ENCODE peak calls at places on chromosomes 2 and 18, in nine cellular contexts. One of them, this sample, is unnamed.

GRCh38 chr2:53515435-53516332 is 251.9 kb upstream of the CHAC2 start:
- DNase-seq in NCI-H82: peak
- DNase-seq in NCI-H187: no peak
- DNase-seq in NCI-H460: no peak
- DNase-seq in neural crest cell: no peak
- DNase-seq in stimulated activated naive B cell treated with anti-CD40 and anti-IgM and Interleukin-4, amounts not matched to agents 10 μg/mL and 1 μg/mL and 100 μg/mL, for 72 hours: no peak
- DNase-seq in CD8-positive, alpha-beta T cell: no peak
- DNase-seq in stimulated activated CD4-positive, alpha-beta T cell treated with anti-CD3 and anti-CD28 coated beads, Interleukin-1b, Interleukin-23, amount 100 ng/mL, for 48 hours: no peak
- DNase-seq in cardiac muscle cell: peak
- DNase-seq in this sample: no peak

GRCh38 chr2:36403675-36404230 is 48.2 kb downstream of the CRIM1 start:
- DNase-seq in CD8-positive, alpha-beta T cell: no peak
- DNase-seq in NCI-H187: no peak
- DNase-seq in neural crest cell: no peak
- DNase-seq in cardiac muscle cell: no peak
- DNase-seq in stimulated activated CD4-positive, alpha-beta T cell treated with anti-CD3 and anti-CD28 coated beads, Interleukin-1b, Interleukin-23, amount 100 ng/mL, for 48 hours: peak
- DNase-seq in NCI-H460: no peak
- DNase-seq in stimulated activated naive B cell treated with anti-CD40 and anti-IgM and Interleukin-4, amounts not matched to agents 10 μg/mL and 1 μg/mL and 100 μg/mL, for 72 hours: no peak
- DNase-seq in NCI-H82: no peak
- DNase-seq in this sample: no peak

GRCh38 chr18:61286867-61287266 is 46.4 kb upstream of the CDH20 start:
- DNase-seq in stimulated activated CD4-positive, alpha-beta T cell treated with anti-CD3 and anti-CD28 coated beads, Interleukin-1b, Interleukin-23, amount 100 ng/mL, for 48 hours: no peak
- DNase-seq in stimulated activated naive B cell treated with anti-CD40 and anti-IgM and Interleukin-4, amounts not matched to agents 10 μg/mL and 1 μg/mL and 100 μg/mL, for 72 hours: no peak
- DNase-seq in neural crest cell: no peak
- DNase-seq in NCI-H82: no peak
- DNase-seq in cardiac muscle cell: no peak
- DNase-seq in NCI-H187: no peak
- DNase-seq in NCI-H460: no peak
- DNase-seq in CD8-positive, alpha-beta T cell: no peak
- DNase-seq in this sample: no peak

GRCh38 chr2:36951574-36951973 is 14.8 kb downstream of the STRN start:
- DNase-seq in cardiac muscle cell: no peak
- DNase-seq in stimulated activated CD4-positive, alpha-beta T cell treated with anti-CD3 and anti-CD28 coated beads, Interleukin-1b, Interleukin-23, amount 100 ng/mL, for 48 hours: no peak
- DNase-seq in NCI-H460: peak
- DNase-seq in CD8-positive, alpha-beta T cell: no peak
- DNase-seq in NCI-H187: no peak
- DNase-seq in NCI-H82: no peak
- DNase-seq in stimulated activated naive B cell treated with anti-CD40 and anti-IgM and Interleukin-4, amounts not matched to agents 10 μg/mL and 1 μg/mL and 100 μg/mL, for 72 hours: no peak
- DNase-seq in neural crest cell: no peak
- DNase-seq in this sample: no peak

GRCh38 chr2:217822296-217823252 is 180.2 kb downstream of the TNS1 start:
- DNase-seq in NCI-H187: no peak
- DNase-seq in cardiac muscle cell: no peak
- DNase-seq in NCI-H82: no peak
- DNase-seq in NCI-H460: no peak
- DNase-seq in stimulated activated naive B cell treated with anti-CD40 and anti-IgM and Interleukin-4, amounts not matched to agents 10 μg/mL and 1 μg/mL and 100 μg/mL, for 72 hours: no peak
- DNase-seq in stimulated activated CD4-positive, alpha-beta T cell treated with anti-CD3 and anti-CD28 coated beads, Interleukin-1b, Interleukin-23, amount 100 ng/mL, for 48 hours: no peak
- DNase-seq in neural crest cell: no peak
- DNase-seq in CD8-positive, alpha-beta T cell: no peak
- DNase-seq in this sample: no peak

GRCh38 chr18:58167073-58167472 is 123.0 kb downstream of the NEDD4L start:
- DNase-seq in NCI-H460: no peak
- DNase-seq in stimulated activated CD4-positive, alpha-beta T cell treated with anti-CD3 and anti-CD28 coated beads, Interleukin-1b, Interleukin-23, amount 100 ng/mL, for 48 hours: no peak
- DNase-seq in CD8-positive, alpha-beta T cell: no peak
- DNase-seq in NCI-H187: no peak
- DNase-seq in neural crest cell: no peak
- DNase-seq in stimulated activated naive B cell treated with anti-CD40 and anti-IgM and Interleukin-4, amounts not matched to agents 10 μg/mL and 1 μg/mL and 100 μg/mL, for 72 hours: no peak
- DNase-seq in NCI-H82: no peak
- DNase-seq in cardiac muscle cell: no peak
- DNase-seq in this sample: no peak

GRCh38 chr2:1826188-1826905 is 82.0 kb upstream of the PXDN start:
- DNase-seq in neural crest cell: no peak
- DNase-seq in stimulated activated CD4-positive, alpha-beta T cell treated with anti-CD3 and anti-CD28 coated beads, Interleukin-1b, Interleukin-23, amount 100 ng/mL, for 48 hours: no peak
- DNase-seq in NCI-H82: peak
- DNase-seq in CD8-positive, alpha-beta T cell: no peak
- DNase-seq in stimulated activated naive B cell treated with anti-CD40 and anti-IgM and Interleukin-4, amounts not matched to agents 10 μg/mL and 1 μg/mL and 100 μg/mL, for 72 hours: no peak
- DNase-seq in cardiac muscle cell: no peak
- DNase-seq in NCI-H460: no peak
- DNase-seq in NCI-H187: no peak
- DNase-seq in this sample: no peak

GRCh38 chr2:75833386-75833785 is 122.7 kb upstream of the GCFC2 start:
- DNase-seq in NCI-H460: no peak
- DNase-seq in stimulated activated naive B cell treated with anti-CD40 and anti-IgM and Interleukin-4, amounts not matched to agents 10 μg/mL and 1 μg/mL and 100 μg/mL, for 72 hours: no peak
- DNase-seq in NCI-H82: no peak
- DNase-seq in cardiac muscle cell: no peak
- DNase-seq in stimulated activated CD4-positive, alpha-beta T cell treated with anti-CD3 and anti-CD28 coated beads, Interleukin-1b, Interleukin-23, amount 100 ng/mL, for 48 hours: no peak
- DNase-seq in CD8-positive, alpha-beta T cell: no peak
- DNase-seq in NCI-H187: no peak
- DNase-seq in neural crest cell: no peak
- DNase-seq in this sample: no peak

GRCh38 chr2:152432206-152432653 is 97.3 kb downstream of the FMNL2 start:
- DNase-seq in CD8-positive, alpha-beta T cell: no peak
- DNase-seq in NCI-H187: no peak
- DNase-seq in stimulated activated CD4-positive, alpha-beta T cell treated with anti-CD3 and anti-CD28 coated beads, Interleukin-1b, Interleukin-23, amount 100 ng/mL, for 48 hours: no peak
- DNase-seq in NCI-H460: peak
- DNase-seq in neural crest cell: no peak
- DNase-seq in cardiac muscle cell: no peak
- DNase-seq in NCI-H82: peak
- DNase-seq in stimulated activated naive B cell treated with anti-CD40 and anti-IgM and Interleukin-4, amounts not matched to agents 10 μg/mL and 1 μg/mL and 100 μg/mL, for 72 hours: no peak
- DNase-seq in this sample: no peak

GRCh38 chr2:147715807-147716206 is 129.0 kb upstream of the ACVR2A start:
- DNase-seq in neural crest cell: no peak
- DNase-seq in CD8-positive, alpha-beta T cell: no peak
- DNase-seq in NCI-H460: no peak
- DNase-seq in cardiac muscle cell: no peak
- DNase-seq in stimulated activated naive B cell treated with anti-CD40 and anti-IgM and Interleukin-4, amounts not matched to agents 10 μg/mL and 1 μg/mL and 100 μg/mL, for 72 hours: no peak
- DNase-seq in stimulated activated CD4-positive, alpha-beta T cell treated with anti-CD3 and anti-CD28 coated beads, Interleukin-1b, Interleukin-23, amount 100 ng/mL, for 48 hours: no peak
- DNase-seq in NCI-H82: peak
- DNase-seq in NCI-H187: no peak
- DNase-seq in this sample: peak

GRCh38 chr2:23411752-23412431 is 26.9 kb downstream of the KLHL29 start:
- DNase-seq in neural crest cell: no peak
- DNase-seq in stimulated activated CD4-positive, alpha-beta T cell treated with anti-CD3 and anti-CD28 coated beads, Interleukin-1b, Interleukin-23, amount 100 ng/mL, for 48 hours: no peak
- DNase-seq in CD8-positive, alpha-beta T cell: no peak
- DNase-seq in stimulated activated naive B cell treated with anti-CD40 and anti-IgM and Interleukin-4, amounts not matched to agents 10 μg/mL and 1 μg/mL and 100 μg/mL, for 72 hours: no peak
- DNase-seq in NCI-H460: no peak
- DNase-seq in NCI-H187: no peak
- DNase-seq in cardiac muscle cell: no peak
- DNase-seq in NCI-H82: no peak
- DNase-seq in this sample: no peak

GRCh38 chr2:237865623-237866041 is 6.2 kb downstream of the RAMP1 start:
- DNase-seq in neural crest cell: no peak
- DNase-seq in CD8-positive, alpha-beta T cell: no peak
- DNase-seq in cardiac muscle cell: peak
- DNase-seq in NCI-H460: no peak
- DNase-seq in stimulated activated CD4-positive, alpha-beta T cell treated with anti-CD3 and anti-CD28 coated beads, Interleukin-1b, Interleukin-23, amount 100 ng/mL, for 48 hours: no peak
- DNase-seq in NCI-H187: no peak
- DNase-seq in stimulated activated naive B cell treated with anti-CD40 and anti-IgM and Interleukin-4, amounts not matched to agents 10 μg/mL and 1 μg/mL and 100 μg/mL, for 72 hours: no peak
- DNase-seq in NCI-H82: peak
- DNase-seq in this sample: no peak

This sample was measured in GM12878.